ENCODE peak calls at places on chromosomes 11 and 22, in four cellular contexts. S, I, H and T are unnamed samples.
A peak's percentile ranks its signal among the peaks of the same experiment; 100 is the strongest.

GRCh38 chr11:2541881-2542361 is 97.1 kb downstream of the KCNQ1 start:
- DNase-seq in I (no peak), S (no peak), H (no peak), T (no peak)

GRCh38 chr11:6567371-6567745 is 36.1 kb downstream of the RRP8 start:
- DNase-seq in H (no peak), S (no peak), I (no peak), T (no peak)

GRCh38 chr11:70568504-70569172 is 170.3 kb downstream of the CTTN start:
- DNase-seq in I (peak; percentile 72), S (no peak), H (peak; percentile 62), T (peak; percentile 59)

GRCh38 chr11:8267831-8268529 is 4.3 kb upstream of the LMO1 start:
- DNase-seq in S (peak; percentile 29), I (no peak), H (no peak), T (no peak)

GRCh38 chr22:38069372-38070249 is 12.4 kb downstream of the PICK1 start:
- DNase-seq in S (no peak), H (peak; percentile 51), I (no peak), T (peak; percentile 29)

GRCh38 chr11:95739108-95739507 is 50.5 kb downstream of the FAM76B start:
- DNase-seq in H (no peak), I (no peak), S (no peak), T (peak; percentile 7)

GRCh38 chr11:69183613-69184012 is 27.9 kb downstream of the SMIM38 start:
- DNase-seq in H (no peak), I (no peak), S (no peak), T (no peak)

GRCh38 chr11:64409707-64410395 is 50.9 kb downstream of the RPS6KA4 start:
- DNase-seq in S (no peak), I (no peak), H (peak; percentile 37), T (no peak)

GRCh38 chr11:3820971-3821370 is 12.6 kb downstream of the PGAP2 start:
- DNase-seq in H (no peak), S (no peak), I (no peak), T (no peak)

GRCh38 chr11:77198440-77198849 is 70.4 kb downstream of the MYO7A start:
- DNase-seq in S (no peak), I (no peak), H (peak; percentile 20), T (peak; percentile 6)

GRCh38 chr22:44574057-44574456 is 76.0 kb upstream of the RTL6 start:
- DNase-seq in H (peak; percentile 90), S (no peak), I (no peak), T (peak; percentile 49)

GRCh38 chr22:36413022-36413770 is 25.4 kb upstream of the MYH9 start:
- DNase-seq in H (no peak), I (peak; percentile 77), S (no peak), T (no peak)

GRCh38 chr11:61543606-61544306 is 35.2 kb downstream of the LRRC10B start:
- DNase-seq in S (no peak), I (no peak), H (peak; percentile 61), T (peak; percentile 81)

GRCh38 chr11:26473216-26474194 is 98.6 kb downstream of the MUC15 start:
- DNase-seq in H (no peak), S (no peak), I (peak; percentile 5), T (no peak)

GRCh38 chr11:3103076-3103475 is 45.9 kb upstream of the CARS1 start:
- DNase-seq in S (no peak), H (no peak), I (no peak), T (no peak)